ENCODE peak calls at places on chromosomes 13 and 19, in four cellular contexts. M is activated CD8-positive, alpha-beta T cell treated with anti-CD3 and anti-CD28 coated beads for 36 hours; H is mucosa of descending colon; G is CD4-positive, alpha-beta T cell. C is an unnamed sample.
A peak's percentile ranks its signal among the peaks of the same experiment; 100 is the strongest.

GRCh38 chr13:112443191-112444000 is 67.2 kb downstream of the SPACA7 start:
- ATAC-seq in H (peak; percentile 54), M (peak; percentile 47), G (no peak), C (no peak)

GRCh38 chr13:65829241-65830008 is 1400.7 kb downstream of the PCDH9 start:
- ATAC-seq in G (no peak), M (no peak), H (no peak), C (no peak)

GRCh38 chr19:17821190-17821589 is at the start of gene INSL3:
- ATAC-seq in M (no peak), H (no peak), G (no peak), C (no peak)

GRCh38 chr19:58491393-58491792 is 15.2 kb downstream of the ZNF446 start:
- ATAC-seq in H (no peak), G (no peak), M (no peak), C (no peak)

GRCh38 chr19:58563034-58563573 is 4.7 kb upstream of the UBE2M start:
- ATAC-seq in G (no peak), M (no peak), H (no peak), C (no peak)

GRCh38 chr13:92224052-92224821 is 825.8 kb downstream of the GPC5 start:
- ATAC-seq in G (no peak), H (peak; percentile 58), M (no peak), C (no peak)

GRCh38 chr13:90386090-90386489 is 961.4 kb upstream of the MIR17HG start:
- ATAC-seq in G (no peak), M (no peak), H (no peak), C (no peak)

GRCh38 chr19:14127176-14127575 is 9.2 kb downstream of the ASF1B start:
- ATAC-seq in G (no peak), H (peak; percentile 43), M (no peak), C (no peak)

GRCh38 chr13:98994080-98994479 is 16.2 kb upstream of the DOCK9 start:
- ATAC-seq in H (no peak), G (no peak), M (no peak), C (no peak)

GRCh38 chr19:48644839-48645651 is 942 bp downstream of the CA11 start:
- ATAC-seq in M (peak; percentile 69), H (peak; percentile 75), G (peak; percentile 55), C (peak; percentile 80)

GRCh38 chr13:90890435-90890834 is 457.1 kb upstream of the MIR17HG start:
- ATAC-seq in M (no peak), G (no peak), H (no peak), C (no peak)

GRCh38 chr13:96982672-96983071 is 11.6 kb downstream of the OXGR1 start:
- ATAC-seq in H (peak; percentile 26), G (no peak), M (no peak), C (no peak)

C was measured in activated CD4-positive, CD25-positive, alpha-beta regulatory T cell treated with anti-CD3 and anti-CD28 coated beads, Interleukin-2, amount 50 U/mL, for 24 hours.